ENCODE peak calls at places on chromosome 18, in five cellular contexts. B is GM12891, J is K562, P is HepG2, D is SK-N-SH. G is an unnamed sample.

GRCh38 chr18:24118750-24119577 is 19.9 kb upstream of the CABYR start:
- DNase-seq in B (no peak), D (peak; percentile 49), J (peak; percentile 68), P (peak; percentile 70), G (peak; percentile 20)

GRCh38 chr18:36758623-36759022 is 70.2 kb downstream of the TPGS2 start:
- DNase-seq in J (no peak), P (no peak), B (no peak), D (no peak), G (no peak)

GRCh38 chr18:4640349-4641012 is 185.4 kb upstream of the DLGAP1 start:
- DNase-seq in P (no peak), D (no peak), B (no peak), J (no peak), G (no peak)

GRCh38 chr18:14014456-14014855 is 99.1 kb upstream of the MC2R start:
- DNase-seq in D (no peak), B (no peak), P (no peak), J (no peak), G (no peak)

GRCh38 chr18:80106482-80107051 is 2.5 kb upstream of the ADNP2 start:
- DNase-seq in B (no peak), J (no peak), D (no peak), P (peak; percentile 80), G (no peak)

GRCh38 chr18:62187543-62188378 is 706 bp downstream of the RELCH start:
- DNase-seq in J (peak; percentile 10), B (no peak), P (peak; percentile 17), D (no peak), G (peak; percentile 8)

GRCh38 chr18:3604260-3604625 is 154.3 kb downstream of the TGIF1 start:
- DNase-seq in J (no peak), B (no peak), D (no peak), P (no peak), G (no peak)

GRCh38 chr18:52903858-52904257 is 563.9 kb downstream of the DCC start:
- DNase-seq in D (peak; percentile 38), B (peak; percentile 14), J (no peak), P (peak; percentile 11), G (no peak)

GRCh38 chr18:56650944-56651770 is at the start of gene WDR7:
- DNase-seq in B (peak; percentile 39), J (peak; percentile 82), D (peak; percentile 82), P (peak; percentile 94), G (peak; percentile 54)

GRCh38 chr18:62938451-62938850 is 223.1 kb downstream of the PHLPP1 start:
- DNase-seq in P (no peak), D (no peak), J (no peak), B (no peak), G (no peak)

GRCh38 chr18:23844991-23845680 is 155.9 kb downstream of the LAMA3 start:
- DNase-seq in B (no peak), J (no peak), P (no peak), D (no peak), G (no peak)

GRCh38 chr18:70154591-70155194 is 50.8 kb downstream of the RTTN start:
- DNase-seq in B (no peak), J (no peak), D (no peak), P (no peak), G (no peak)

GRCh38 chr18:59549797-59550516 is 147.3 kb downstream of the CCBE1 start:
- DNase-seq in B (no peak), P (no peak), D (peak; percentile 52), J (no peak), G (no peak)
- TF ChIP-seq TAF1 in B (no peak), P (no peak), D (no peak), J (no peak), G (no peak)

DNA sequence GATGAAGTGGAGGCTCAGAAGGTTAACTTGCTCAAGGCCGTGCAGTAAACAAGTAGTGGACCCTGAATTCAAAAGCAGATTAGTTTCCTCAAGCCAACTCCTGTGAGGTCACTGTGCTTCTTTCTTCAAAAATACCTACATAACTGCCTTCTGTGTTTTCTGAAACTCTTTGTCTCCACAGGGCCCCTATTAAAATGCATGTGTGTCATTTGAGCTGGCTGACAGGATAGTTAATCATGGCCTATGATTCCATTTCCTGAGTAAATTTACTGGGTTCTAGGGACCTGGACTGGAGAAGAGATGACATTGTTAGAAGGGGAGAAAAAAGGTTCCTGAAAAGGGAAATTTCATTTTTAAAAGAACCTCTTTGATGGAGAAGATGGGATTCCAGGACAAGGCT is 12.9 kb upstream of the DTNA start:
- DNase-seq in J (no peak), D (no peak), B (no peak), P (peak; percentile 14), G (no peak)
- TF ChIP-seq POLR2AphosphoS5 in J (no peak), D (no peak), B (no peak), P (no peak), G (no peak)

DNA sequence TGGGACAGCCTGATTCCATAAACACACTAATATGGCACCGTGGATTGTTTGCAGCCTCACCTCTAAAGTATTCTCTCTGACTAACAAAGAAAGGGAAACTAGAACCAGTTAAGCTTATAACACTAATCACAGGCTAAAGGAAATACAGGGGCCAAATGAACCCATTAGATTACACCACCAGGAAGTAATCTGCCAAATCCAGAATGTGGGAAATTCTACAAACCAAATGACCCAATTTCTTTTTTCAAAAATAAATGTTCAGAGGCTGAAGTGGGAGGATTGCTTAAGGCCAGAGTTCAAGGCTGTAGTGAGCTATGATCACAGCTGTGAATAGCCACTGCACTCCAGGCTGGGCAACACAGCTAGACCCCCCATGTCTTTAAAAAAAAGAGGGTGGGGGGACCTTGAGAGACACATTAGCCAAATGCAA is 1.5 kb upstream of the MPPE1 start:
- DNase-seq in B (no peak), D (no peak), J (no peak), P (peak; percentile 26), G (no peak)
- TF ChIP-seq TAF1 in B (no peak), D (no peak), J (no peak), P (no peak), G (no peak)

DNA sequence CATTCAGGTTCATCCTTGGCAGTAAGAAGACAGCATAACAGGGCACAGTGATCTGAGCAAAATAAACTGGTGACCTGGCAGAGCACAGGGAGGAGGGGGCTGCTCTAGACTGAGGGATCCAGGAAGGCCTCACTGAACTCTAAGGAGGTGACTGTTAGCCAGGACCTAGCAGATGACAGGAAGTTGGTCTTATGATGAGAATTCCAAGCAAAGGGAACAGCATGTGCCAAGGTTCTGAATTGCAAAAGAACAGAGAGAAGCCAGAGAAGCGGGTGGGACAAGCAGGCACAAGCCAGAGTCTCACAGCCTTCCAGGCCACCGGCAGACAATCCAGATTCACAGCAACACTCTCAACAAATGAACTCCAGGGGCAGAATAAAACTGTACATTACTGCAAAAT is 152.7 kb upstream of the PTPRM start:
- DNase-seq in J (no peak), B (no peak), P (no peak), D (no peak), G (no peak)
- TF ChIP-seq POLR2AphosphoS5 in J (no peak), B (no peak), P (no peak), D (no peak), G (no peak)

GRCh38 chr18:74654637-74655036 is 57.0 kb downstream of the ZNF407 start:
- DNase-seq in B (no peak), P (no peak), J (no peak), D (peak; percentile 11), G (no peak)

GRCh38 chr18:74652392-74652988 is 54.8 kb downstream of the ZNF407 start:
- DNase-seq in P (peak; percentile 33), D (peak; percentile 47), J (peak; percentile 12), B (no peak), G (no peak)
- TF ChIP-seq TAF1 in P (no peak), D (no peak), J (no peak), B (no peak), G (no peak)

DNA sequence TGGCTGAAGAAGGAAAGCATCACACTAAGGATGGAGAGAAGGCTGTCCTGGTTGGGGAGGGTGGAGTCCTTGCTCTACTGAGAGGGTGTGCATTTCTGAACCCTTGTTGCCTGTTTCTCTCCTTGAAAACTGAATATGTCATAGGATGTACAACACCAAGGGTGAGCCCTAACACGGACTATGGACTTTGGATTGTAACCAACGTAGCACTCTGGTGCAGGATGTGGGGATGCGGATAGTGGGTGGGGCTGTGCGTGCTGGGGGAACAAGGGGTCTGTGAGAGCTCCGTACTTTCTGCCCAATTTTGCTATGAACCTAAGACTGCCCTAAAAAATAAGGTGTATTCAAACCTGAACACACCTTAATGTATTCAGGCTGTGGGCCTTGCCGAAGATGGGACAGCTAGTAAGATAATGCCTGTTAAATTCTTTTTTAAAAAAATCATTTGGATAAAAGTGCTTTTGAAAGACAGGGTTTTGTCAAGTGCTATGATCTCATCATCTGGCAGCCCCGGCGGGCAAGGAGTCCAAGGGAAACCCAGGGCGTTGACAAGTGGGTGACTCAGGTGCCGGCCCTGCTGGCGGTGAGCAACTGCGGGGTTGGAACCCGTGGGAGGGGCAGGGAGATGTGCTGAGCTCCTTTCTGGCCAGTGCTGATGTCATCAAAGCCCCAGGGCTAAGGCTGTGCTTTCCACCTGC is 54.0 kb downstream of the GATA6 start:
- DNase-seq in P (peak; percentile 36), B (no peak), J (peak; percentile 64), D (no peak), G (no peak)
- TF ChIP-seq POLR2AphosphoS5 in P (no peak), B (no peak), J (no peak), D (no peak), G (no peak)

GRCh38 chr18:9994701-9995100 is 80.9 kb downstream of the VAPA start:
- DNase-seq in P (no peak), D (no peak), J (no peak), B (no peak), G (no peak)
- TF ChIP-seq TAF1 in P (no peak), D (no peak), J (no peak), B (no peak), G (no peak)

DNA sequence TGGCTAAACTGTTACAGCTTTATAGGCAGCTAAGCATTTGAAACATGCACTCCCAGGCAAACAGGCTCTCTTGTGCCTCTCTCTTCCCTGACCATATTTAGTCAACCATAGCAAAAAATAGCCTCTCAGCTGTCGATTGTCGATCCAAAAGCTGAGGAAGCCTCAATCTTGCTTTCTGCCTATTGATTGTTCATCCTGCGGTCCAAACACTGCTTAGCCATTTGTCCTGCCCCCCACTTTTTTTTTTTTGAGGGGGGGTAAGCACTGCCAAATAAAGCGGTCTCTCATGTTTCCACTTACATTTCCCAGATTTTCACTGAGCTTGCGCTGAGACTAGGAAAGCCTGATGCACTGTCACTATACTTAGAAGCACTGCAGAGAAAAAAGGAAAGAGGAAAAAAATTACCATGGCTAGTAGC is 90.8 kb downstream of the MIB1 start:
- DNase-seq in P (no peak), B (no peak), D (no peak), J (no peak), G (no peak)
- TF ChIP-seq POLR2AphosphoS5 in P (no peak), B (no peak), D (no peak), J (no peak), G (no peak)

DNA sequence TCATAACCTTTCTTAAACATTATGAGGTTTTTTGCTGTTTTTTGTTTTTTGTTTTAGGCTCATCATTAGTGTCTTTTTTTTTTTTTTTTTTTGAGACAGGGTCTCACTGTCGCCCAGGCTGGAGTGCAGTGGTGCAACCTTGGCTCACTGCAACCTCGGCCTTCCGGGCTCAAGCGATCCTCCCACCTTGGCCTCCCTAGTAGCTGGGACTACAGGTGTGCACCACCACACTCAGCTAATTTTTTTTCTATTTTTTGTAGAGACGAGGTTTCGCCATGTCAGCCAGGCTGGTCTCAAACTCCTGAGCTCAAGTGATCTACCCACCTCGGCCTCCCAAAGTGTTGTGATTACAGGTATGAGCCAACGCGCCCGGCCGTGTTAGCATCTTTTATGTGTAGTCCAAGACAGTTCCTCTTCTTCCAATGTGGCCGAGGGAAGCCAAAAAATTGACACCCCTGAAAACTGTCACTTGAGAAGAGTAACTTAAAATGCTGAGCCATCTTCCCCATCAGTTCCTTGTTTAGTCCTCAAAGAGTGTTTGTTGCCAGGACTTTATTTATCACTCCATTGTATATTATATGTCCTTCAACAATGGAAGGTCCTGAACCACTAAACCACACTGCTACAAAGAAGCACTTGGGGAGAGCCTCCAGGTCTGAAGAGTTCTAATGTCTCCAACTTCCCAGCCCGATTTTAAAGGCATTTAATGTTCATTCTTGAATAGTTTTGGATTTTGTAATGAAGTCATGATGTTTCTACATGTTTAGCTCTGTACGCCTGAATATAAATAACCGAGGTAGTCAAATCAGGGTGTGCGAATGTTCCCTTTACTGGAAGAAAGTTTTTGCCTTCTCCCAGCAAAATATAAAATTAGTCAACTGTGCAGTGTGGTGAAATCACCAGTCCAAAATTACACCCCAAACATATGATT is 26.4 kb downstream of the ZNF516 start:
- DNase-seq in B (no peak), J (no peak), D (no peak), P (no peak), G (no peak)
- TF ChIP-seq TAF1 in B (no peak), J (no peak), D (no peak), P (no peak), G (no peak)

G was measured in GM12892.